ENCODE peak calls at places on chromosomes 16 and 17, in four cellular contexts. G is memory B cell, D is AG09319, L is NAMALWA. H is an unnamed sample.

GRCh38 chr17:54900457-54901229 is at the start of gene TOM1L1:
- DNase-seq in G (no peak), D (no peak), L (no peak), H (peak)

GRCh38 chr17:50920891-50921595 is 54.9 kb upstream of the TOB1 start:
- DNase-seq in G (no peak), D (no peak), L (no peak), H (peak)

GRCh38 chr16:81904320-81904719 is 107.0 kb downstream of the SDR42E1 start:
- DNase-seq in G (no peak), D (no peak), L (no peak), H (no peak)

GRCh38 chr17:50213026-50214015 is 11.9 kb upstream of the COL1A1 start:
- DNase-seq in G (no peak), D (no peak), L (peak), H (peak)

GRCh38 chr16:25271421-25271820 is 13.8 kb upstream of the ZKSCAN2 start:
- DNase-seq in G (no peak), D (no peak), L (no peak), H (no peak)

GRCh38 chr17:5631958-5632357 is 47.6 kb upstream of the NLRP1 start:
- DNase-seq in G (no peak), D (no peak), L (no peak), H (no peak)

GRCh38 chr17:20202141-20202574 is 193.0 kb downstream of the SPECC1 start:
- DNase-seq in G (no peak), D (no peak), L (no peak), H (no peak)

GRCh38 chr16:81618661-81619060 is 160.4 kb upstream of the PLCG2 start:
- DNase-seq in G (no peak), D (no peak), L (no peak), H (no peak)

GRCh38 chr16:58464047-58464915 is 35.7 kb upstream of the NDRG4 start:
- DNase-seq in G (no peak), D (no peak), L (no peak), H (peak)

GRCh38 chr16:85415196-85415988 is 197.7 kb upstream of the GSE1 start:
- DNase-seq in G (no peak), D (no peak), L (no peak), H (no peak)

GRCh38 chr17:38598536-38598935 is 7.2 kb downstream of the SRCIN1 start:
- DNase-seq in G (no peak), D (no peak), L (peak), H (peak)

GRCh38 chr17:73759324-73760185 is 115.3 kb upstream of the SDK2 start:
- DNase-seq in G (no peak), D (no peak), L (no peak), H (peak)

GRCh38 chr17:8464941-8465340 is 29.3 kb downstream of the NDEL1 start:
- DNase-seq in G (no peak), D (no peak), L (no peak), H (no peak)

GRCh38 chr17:70658324-70658723 is 489.0 kb downstream of the KCNJ2 start:
- DNase-seq in G (no peak), D (no peak), L (no peak), H (no peak)

GRCh38 chr16:8708546-8708945 is 34.1 kb downstream of the ABAT start:
- DNase-seq in G (no peak), D (no peak), L (no peak), H (no peak)

GRCh38 chr16:7755347-7755746 is 422.7 kb downstream of the RBFOX1 start:
- DNase-seq in G (no peak), D (no peak), L (no peak), H (no peak)

GRCh38 chr16:72847187-72848044 is 200.5 kb downstream of the ZFHX3 start:
- DNase-seq in G (no peak), D (no peak), L (peak), H (peak)

GRCh38 chr16:85514295-85514600 is 98.9 kb upstream of the GSE1 start:
- DNase-seq in G (no peak), D (no peak), L (no peak), H (no peak)

GRCh38 chr17:37067555-37068111 is 118.9 kb downstream of the AATF start:
- DNase-seq in G (no peak), D (peak), L (no peak), H (no peak)

GRCh38 chr16:81923296-81923695 is 88.0 kb downstream of the SDR42E1 start:
- DNase-seq in G (no peak), D (no peak), L (no peak), H (no peak)

GRCh38 chr17:61458491-61459433 is 6.5 kb downstream of the TBX4 start:
- DNase-seq in G (no peak), D (no peak), L (no peak), H (no peak)

GRCh38 chr17:64537488-64537887 is 30.7 kb downstream of the CEP95 start:
- DNase-seq in G (no peak), D (no peak), L (no peak), H (no peak)

GRCh38 chr17:5592382-5592781 is 8.1 kb upstream of the NLRP1 start:
- DNase-seq in G (no peak), D (no peak), L (peak), H (no peak)

GRCh38 chr17:48597775-48598631 is 4.4 kb upstream of the HOXB5 start:
- DNase-seq in G (peak), D (no peak), L (no peak), H (no peak)

GRCh38 chr17:32551186-32551955 is 64.6 kb downstream of the CDK5R1 start:
- DNase-seq in G (no peak), D (no peak), L (no peak), H (no peak)

GRCh38 chr16:69796285-69797118 is 34.4 kb downstream of the WWP2 start:
- DNase-seq in G (peak), D (peak), L (peak), H (peak)

H was measured in D341Med.